ENCODE peak calls at places on chromosomes 2 and 18, in six cellular contexts. J is progenitor cell of endocrine pancreas, L is fibroblast of the aortic adventitia, P is AG10803, N is astrocyte of the cerebellum, H is cardiac muscle cell. U is an unnamed sample.

GRCh38 chr2:185859506-185859905 is 120.9 kb downstream of the FSIP2 start:
- DNase-seq in J (no peak), L (no peak), P (no peak), N (no peak), H (no peak), U (peak; percentile 38)

GRCh38 chr18:62898359-62898758 is 183.0 kb downstream of the PHLPP1 start:
- DNase-seq in J (no peak), L (no peak), P (no peak), N (no peak), H (no peak), U (no peak)

GRCh38 chr2:143128681-143129580 is at the start of gene ARHGAP15:
- DNase-seq in J (no peak), L (no peak), P (no peak), N (no peak), H (no peak), U (no peak)

GRCh38 chr18:54480616-54481015 is 110.4 kb upstream of the DYNAP start:
- DNase-seq in J (no peak), L (no peak), P (no peak), N (no peak), H (no peak), U (no peak)

GRCh38 chr2:37742286-37742685 is 70.8 kb upstream of the CDC42EP3 start:
- DNase-seq in J (no peak), L (peak; percentile 59), P (peak; percentile 72), N (no peak), H (no peak), U (peak; percentile 72)

GRCh38 chr2:237968048-237968862 is 1.4 kb downstream of the UBE2F start:
- DNase-seq in J (no peak), L (peak; percentile 84), P (peak; percentile 82), N (no peak), H (no peak), U (peak; percentile 73)

GRCh38 chr2:66153941-66154340 is 281.0 kb upstream of the MEIS1 start:
- DNase-seq in J (no peak), L (no peak), P (no peak), N (no peak), H (no peak), U (no peak)

GRCh38 chr2:63663013-63663864 is 74.5 kb downstream of the MDH1 start:
- DNase-seq in J (no peak), L (peak; percentile 15), P (no peak), N (no peak), H (no peak), U (peak; percentile 38)

GRCh38 chr2:142128105-142128504 is 2.7 kb downstream of the LRP1B start:
- DNase-seq in J (no peak), L (no peak), P (no peak), N (no peak), H (no peak), U (no peak)
- TF ChIP-seq CTCF in J (no peak), L (no peak), P (no peak), N (no peak), H (no peak), U (no peak)

DNA sequence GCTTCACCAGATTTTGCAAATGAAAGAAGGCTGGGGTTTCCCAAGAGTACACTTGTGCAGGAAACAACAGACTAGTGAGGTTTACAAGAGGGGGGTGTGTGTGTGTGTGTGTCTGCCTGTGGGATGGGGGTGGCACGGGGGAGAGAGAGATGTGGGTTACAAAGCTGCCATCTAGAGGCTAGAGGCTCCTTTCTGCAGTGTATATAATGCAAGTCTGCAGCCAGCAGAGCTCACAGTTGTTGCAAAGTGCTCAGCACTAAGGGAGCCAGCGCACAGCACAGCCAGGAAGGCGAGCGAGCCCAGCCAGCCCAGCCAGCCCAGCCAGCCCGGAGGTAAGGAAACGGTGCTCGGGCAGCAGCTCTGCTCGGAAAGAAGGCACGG is at the start of gene ACKR3:
- DNase-seq in J (peak; percentile 52), L (peak; percentile 93), P (peak; percentile 93), N (peak; percentile 74), H (peak; percentile 79), U (peak; percentile 29)
- TF ChIP-seq CTCF in J (peak; percentile 44), L (peak; percentile 54), P (peak; percentile 62), N (peak; percentile 69), H (peak; percentile 54), U (peak; percentile 50)

GRCh38 chr2:23637011-23637778 is 252.2 kb downstream of the KLHL29 start:
- DNase-seq in J (no peak), L (peak; percentile 85), P (peak; percentile 70), N (peak; percentile 41), H (no peak), U (peak; percentile 50)
- TF ChIP-seq CTCF in J (no peak), L (no peak), P (no peak), N (no peak), H (no peak), U (no peak)

GRCh38 chr18:23380001-23380550 is 73.0 kb upstream of the RIOK3 start:
- DNase-seq in J (no peak), L (peak; percentile 70), P (peak; percentile 34), N (peak; percentile 58), H (no peak), U (peak; percentile 26)
- TF ChIP-seq CTCF in J (no peak), L (no peak), P (no peak), N (no peak), H (no peak), U (no peak)

GRCh38 chr2:217916504-217917254 is 86.1 kb downstream of the TNS1 start:
- DNase-seq in J (no peak), L (no peak), P (no peak), N (no peak), H (no peak), U (no peak)

GRCh38 chr2:217919204-217919603 is 83.6 kb downstream of the TNS1 start:
- DNase-seq in J (no peak), L (no peak), P (no peak), N (no peak), H (no peak), U (no peak)

GRCh38 chr2:217920879-217921603 is 81.8 kb downstream of the TNS1 start:
- DNase-seq in J (no peak), L (peak; percentile 56), P (no peak), N (no peak), H (peak; percentile 74), U (no peak)

GRCh38 chr2:217919781-217920351 is 82.9 kb downstream of the TNS1 start:
- DNase-seq in J (no peak), L (peak; percentile 49), P (peak; percentile 81), N (no peak), H (no peak), U (peak; percentile 59)

GRCh38 chr2:217918220-217919024 is 84.4 kb downstream of the TNS1 start:
- DNase-seq in J (no peak), L (no peak), P (no peak), N (no peak), H (no peak), U (no peak)
- TF ChIP-seq CTCF in J (peak; percentile 48), L (peak; percentile 20), P (peak; percentile 36), N (peak; percentile 28), H (no peak), U (no peak)

GRCh38 chr2:8583400-8584173 is 98.3 kb upstream of the ID2 start:
- DNase-seq in J (peak; percentile 95), L (peak; percentile 46), P (no peak), N (no peak), H (peak; percentile 96), U (no peak)
- TF ChIP-seq CTCF in J (no peak), L (no peak), P (no peak), N (no peak), H (no peak), U (no peak)